ENCODE peak calls at places on chromosomes 11 and 22, in four cellular contexts. L is CD8-positive, alpha-beta T cell; S is neural progenitor cell; V is mammary epithelial cell. G is an unnamed sample.

GRCh38 chr22:17369553-17370035 is 334 bp downstream of the CECR2 start:
- DNase-seq in L (no peak), V (no peak), S (peak), G (no peak)

GRCh38 chr11:134795017-134795416 is 383.0 kb upstream of the B3GAT1 start:
- DNase-seq in S (no peak), L (no peak), V (no peak), G (no peak)

GRCh38 chr22:40285508-40285907 is 60.8 kb upstream of the ADSL start:
- DNase-seq in L (no peak), V (no peak), S (no peak), G (no peak)

GRCh38 chr11:61129608-61130523 is 27.6 kb downstream of the CD5 start:
- DNase-seq in L (peak), V (peak), S (peak), G (no peak)

GRCh38 chr11:61728940-61729219 is 23.6 kb upstream of the MYRF start:
- DNase-seq in V (peak), S (no peak), L (no peak), G (peak)

GRCh38 chr22:21015051-21016006 is at the start of gene P2RX6:
- DNase-seq in L (no peak), S (no peak), V (peak), G (no peak)

GRCh38 chr22:27173530-27173929 is 516.1 kb downstream of the MIAT start:
- DNase-seq in L (no peak), V (no peak), S (no peak), G (no peak)

GRCh38 chr11:77093987-77094840 is 8.4 kb upstream of the OMP start:
- DNase-seq in S (no peak), V (no peak), L (no peak), G (no peak)

GRCh38 chr11:115527534-115528125 is 23.4 kb upstream of the CADM1 start:
- DNase-seq in L (no peak), V (peak), S (peak), G (no peak)

GRCh38 chr22:30627480-30627879 is 8.1 kb upstream of the SLC35E4 start:
- DNase-seq in V (no peak), S (no peak), L (no peak), G (no peak)

GRCh38 chr11:126101241-126101929 is 38.7 kb upstream of the CDON start:
- DNase-seq in L (no peak), S (peak), V (no peak), G (no peak)

GRCh38 chr11:1768141-1768469 is 4.4 kb upstream of the CTSD start:
- DNase-seq in L (no peak), S (no peak), V (no peak), G (no peak)

GRCh38 chr11:1863352-1864215 is 10.7 kb downstream of the LSP1 start:
- DNase-seq in V (peak), S (peak), L (no peak), G (peak)

GRCh38 chr11:100151944-100152343 is 535.1 kb upstream of the ARHGAP42 start:
- DNase-seq in L (no peak), S (no peak), V (peak), G (no peak)

GRCh38 chr11:68012843-68013610 is 2.9 kb downstream of the ALDH3B1 start:
- DNase-seq in L (no peak), V (peak), S (no peak), G (peak)

GRCh38 chr22:23750744-23751440 is at the start of gene ZNF70:
- DNase-seq in L (peak), S (peak), V (peak), G (no peak)

GRCh38 chr22:36467042-36467810 is 14.2 kb downstream of the TXN2 start:
- DNase-seq in S (no peak), L (no peak), V (peak), G (no peak)

GRCh38 chr11:35302388-35302787 is 117.0 kb downstream of the SLC1A2 start:
- DNase-seq in V (no peak), S (no peak), L (no peak), G (no peak)
- H3K27ac ChIP-seq in V (no peak), S (no peak), L (no peak), G (no peak)

DNA sequence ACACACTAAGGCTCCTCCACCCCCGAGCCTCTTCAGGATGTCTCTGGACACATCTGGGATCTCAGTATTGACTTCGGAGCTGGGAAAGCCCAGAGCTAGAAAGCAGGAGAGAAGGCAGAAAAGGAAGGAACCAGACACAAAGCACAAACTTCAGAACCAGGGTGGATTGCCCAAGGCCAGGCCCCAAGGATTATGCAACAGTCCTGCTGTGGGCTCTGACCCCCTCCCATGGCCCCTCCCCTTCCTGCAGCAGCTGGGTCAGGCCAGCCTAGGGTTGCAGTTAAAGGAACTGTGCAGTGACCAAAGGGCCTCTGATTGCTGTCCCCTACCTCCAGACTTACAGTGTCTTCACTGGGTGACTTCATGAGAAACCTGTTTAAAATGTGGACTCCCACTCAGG is 5.3 kb downstream of the KCNE3 start:
- DNase-seq in S (peak), L (no peak), V (no peak), G (no peak)
- H3K27ac ChIP-seq in S (no peak), L (no peak), V (no peak), G (no peak)

GRCh38 chr11:5643585-5643984 is 18.8 kb downstream of the TRIM34 start:
- DNase-seq in S (no peak), L (no peak), V (no peak), G (no peak)

GRCh38 chr11:5639953-5640352 is 15.2 kb downstream of the TRIM34 start:
- DNase-seq in L (no peak), S (no peak), V (no peak), G (no peak)
- H3K27ac ChIP-seq in L (no peak), S (no peak), V (no peak), G (no peak)

DNA sequence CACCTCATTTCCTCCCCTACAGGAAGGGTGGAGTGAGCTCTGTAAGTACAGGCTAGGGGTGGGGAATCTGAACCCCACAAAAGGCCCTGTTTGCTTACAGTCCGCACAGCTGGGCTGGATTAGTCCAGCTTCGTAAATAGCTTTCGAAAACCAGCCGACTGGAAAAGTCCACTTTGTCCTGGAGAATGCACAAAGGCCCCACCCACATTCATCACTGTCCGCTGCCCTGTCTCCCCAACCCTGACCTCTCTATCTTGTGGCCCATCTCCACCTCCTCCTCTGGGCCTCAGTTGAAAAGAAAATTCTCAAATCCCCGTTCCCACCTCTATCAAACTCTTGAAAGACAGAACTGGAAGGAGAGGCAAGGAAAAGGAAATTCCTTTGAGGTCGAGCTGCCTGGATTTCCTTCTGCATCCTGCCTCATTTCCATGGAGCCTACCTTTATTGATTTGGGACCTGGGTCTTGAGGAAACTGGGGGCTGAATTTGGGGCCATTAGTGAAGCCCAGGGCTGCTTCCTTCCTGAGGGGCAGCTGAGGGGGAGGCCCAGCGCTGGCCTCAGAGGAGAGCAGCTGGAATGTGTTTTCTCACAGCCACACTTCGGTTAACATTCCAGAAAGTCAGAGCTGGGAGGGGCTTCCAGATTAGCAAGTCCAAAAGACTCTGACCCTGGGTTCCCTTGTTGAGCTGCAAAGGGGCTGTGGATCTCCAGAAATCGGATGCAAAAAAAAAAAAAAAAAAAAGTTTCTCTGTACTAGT is 147.6 kb downstream of the FBXO7 start:
- DNase-seq in S (peak), L (no peak), V (no peak), G (no peak)
- H3K27ac ChIP-seq in S (peak), L (no peak), V (no peak), G (no peak)